ENCODE peak calls at places on chromosome 15, in eight cellular contexts. Z is IMR-90, V is A549, J is cardiac muscle cell, S is uterus, W is H9, A is tibial artery, F is breast epithelium. R is an unnamed sample.
A peak's percentile ranks its signal among the peaks of the same experiment; 100 is the strongest.

GRCh38 chr15:97224191-97224641 is 736.3 kb upstream of the ARRDC4 start:
- DNase-seq in V (no peak), A (no peak), S (no peak), F (no peak), Z (no peak), J (no peak), W (no peak), R (peak; percentile 76)

GRCh38 chr15:49530106-49530505 is 90.5 kb downstream of the FAM227B start:
- DNase-seq in V (no peak), F (no peak), Z (peak; percentile 19), A (no peak), J (no peak), S (no peak), W (no peak), R (no peak)

GRCh38 chr15:88529021-88529630 is 17.4 kb downstream of the DET1 start:
- DNase-seq in Z (peak; percentile 68), V (no peak), J (no peak), W (no peak), F (no peak), S (no peak), A (no peak), R (no peak)

GRCh38 chr15:96064351-96064756 is 266.1 kb upstream of the NR2F2 start:
- DNase-seq in W (no peak), F (no peak), V (no peak), S (no peak), Z (peak; percentile 31), A (no peak), J (no peak), R (no peak)

GRCh38 chr15:63292771-63293170 is 15.4 kb downstream of the APH1B start:
- DNase-seq in J (no peak), Z (peak; percentile 52), F (no peak), W (no peak), V (no peak), S (no peak), A (no peak), R (no peak)

GRCh38 chr15:67109141-67110034 is 44.0 kb downstream of the SMAD3 start:
- DNase-seq in W (no peak), Z (peak; percentile 99), A (peak; percentile 72), S (peak; percentile 71), V (peak; percentile 88), F (no peak), J (no peak), R (peak; percentile 87)

GRCh38 chr15:59174846-59175831 is 31.5 kb upstream of the LDHAL6B start:
- DNase-seq in J (peak; percentile 72), A (peak; percentile 49), Z (peak; percentile 87), V (peak; percentile 84), F (no peak), S (peak; percentile 36), W (peak; percentile 58), R (peak; percentile 60)

GRCh38 chr15:89356634-89357298 is 22.1 kb upstream of the POLG start:
- DNase-seq in V (peak; percentile 67), J (no peak), F (no peak), S (no peak), Z (no peak), W (no peak), A (no peak), R (no peak)

GRCh38 chr15:95254263-95254662 is 1022.9 kb downstream of the MCTP2 start:
- DNase-seq in F (no peak), Z (no peak), J (no peak), W (no peak), V (no peak), A (no peak), S (no peak), R (no peak)

GRCh38 chr15:36458406-36458805 is 121.0 kb upstream of the CDIN1 start:
- DNase-seq in Z (peak; percentile 57), F (no peak), W (no peak), V (no peak), J (no peak), A (no peak), S (no peak), R (no peak)

GRCh38 chr15:39530446-39531342 is 50.2 kb upstream of the THBS1 start:
- DNase-seq in F (peak; percentile 46), S (no peak), W (peak; percentile 35), Z (peak; percentile 14), A (no peak), J (no peak), V (no peak), R (no peak)

GRCh38 chr15:66389859-66390382 is 3.2 kb downstream of the MAP2K1 start:
- DNase-seq in W (no peak), Z (peak; percentile 12), J (no peak), V (no peak), A (no peak), F (no peak), S (no peak), R (no peak)

DNA sequence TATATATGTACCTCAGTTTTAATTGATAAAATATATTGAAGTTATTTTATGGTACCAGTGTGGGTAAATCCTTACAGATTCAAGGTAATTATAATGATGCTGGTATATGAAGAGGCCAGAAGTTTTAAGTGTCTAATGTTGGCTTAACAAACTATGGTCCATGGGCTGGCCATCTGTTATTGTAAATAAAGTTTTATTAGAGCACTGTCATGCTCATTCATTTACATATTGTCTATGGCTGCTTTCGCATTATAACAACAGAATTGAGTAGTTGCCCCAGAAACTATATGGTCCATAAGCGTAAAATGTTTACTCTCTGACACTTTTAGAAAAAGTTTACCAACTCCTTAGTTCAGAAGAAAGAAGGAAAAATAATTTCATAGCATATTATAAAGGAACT is 67.9 kb downstream of the MEF2A start:
- DNase-seq in V (no peak), S (no peak), F (no peak), A (no peak), J (no peak), Z (no peak), W (no peak), R (no peak)
- TF ChIP-seq CTCF in V (no peak), S (no peak), F (no peak), A (no peak), J (no peak), Z (no peak), W (no peak), R (no peak)

GRCh38 chr15:43508421-43508820 is 9.0 kb upstream of the MAP1A start:
- DNase-seq in W (no peak), S (no peak), Z (no peak), J (no peak), V (no peak), F (no peak), A (no peak), R (no peak)

GRCh38 chr15:43510230-43511011 is 7.0 kb upstream of the MAP1A start:
- DNase-seq in F (peak; percentile 93), Z (peak; percentile 98), W (peak; percentile 100), J (peak; percentile 100), S (peak; percentile 98), V (peak; percentile 80), A (peak; percentile 98), R (peak; percentile 99)

GRCh38 chr15:43509002-43509922 is 8.1 kb upstream of the MAP1A start:
- DNase-seq in S (peak; percentile 67), F (no peak), J (no peak), Z (no peak), A (peak; percentile 69), W (no peak), V (no peak), R (no peak)

GRCh38 chr15:43511012-43511885 is 6.2 kb upstream of the MAP1A start:
- DNase-seq in F (no peak), A (no peak), S (no peak), V (peak; percentile 38), W (peak; percentile 63), J (peak; percentile 50), Z (no peak), R (no peak)

DNA sequence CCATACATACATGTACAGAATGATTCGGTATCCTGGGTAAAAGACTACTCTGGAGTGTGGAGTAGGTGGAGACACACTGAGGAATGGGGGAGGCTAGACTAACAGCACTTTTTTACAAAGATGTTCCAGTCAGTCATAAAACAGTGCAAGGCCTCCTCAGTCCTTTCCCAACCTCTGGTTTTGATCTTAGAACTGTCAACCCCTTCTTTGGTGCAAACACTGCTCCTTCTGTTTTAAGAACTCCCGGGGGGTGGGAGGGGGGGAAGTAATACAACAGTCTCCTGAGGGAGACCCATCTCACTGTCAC is 7.5 kb upstream of the MAP1A start:
- DNase-seq in W (no peak), F (no peak), V (no peak), A (no peak), Z (no peak), J (no peak), S (no peak), R (no peak)
- H3K27ac ChIP-seq in W (no peak overlapping the region), F (peak overlapping the region; percentile 85), V (peak overlapping the region; percentile 87), A (peak overlapping the region; percentile 80), Z (peak overlapping the region; percentile 78), J (peak overlapping the region; percentile 89), S (peak overlapping the region; percentile 86), R (peak overlapping the region; percentile 53)

GRCh38 chr15:77892335-77892734 is 185.2 kb downstream of the TBC1D2B start:
- DNase-seq in A (no peak), S (no peak), W (no peak), J (no peak), Z (no peak), V (no peak), F (no peak), R (peak; percentile 5)
- H3K4me1 ChIP-seq in A (peaks cover 42% of the 10 kb centered on the region), S (no peaks in the 10 kb centered on the region), W (no peaks in the 10 kb centered on the region), J (peaks cover 8% of the 10 kb centered on the region), Z (peaks cover 5% of the 10 kb centered on the region), V (peaks cover 2% of the 10 kb centered on the region), F (no peaks in the 10 kb centered on the region), R (no peaks in the 10 kb centered on the region)

GRCh38 chr15:32029409-32029861 is 880 bp upstream of the CHRNA7 start:
- DNase-seq in S (peak; percentile 20), Z (no peak), A (no peak), F (no peak), V (peak; percentile 31), W (peak; percentile 71), J (peak; percentile 70), R (no peak)
- TF ChIP-seq CTCF in S (peak; percentile 18), Z (no peak), A (no peak), F (no peak), V (peak; percentile 69), W (peak; percentile 66), J (peak; percentile 31), R (no peak)